ENCODE peak calls at places on chromosomes 2 and 18, in nine cellular contexts. V is PC-3; M is tibial artery; A is MM.1S; Y is K562; S is CD8-positive, alpha-beta memory T cell; X is stomach; G is esophagus squamous epithelium; C is trophoblast cell. U is an unnamed sample. For H3K36me3, the result is how much of the 10 kb centered on the place peaks cover.

GRCh38 chr2:204705243-204705971 is 160.1 kb downstream of the PARD3B start:
- DNase-seq in V (peak), M (no peak), A (no peak), Y (peak), S (no peak), X (no peak), G (no peak), C (no peak), U (no peak)

GRCh38 chr2:42935692-42936631 is 143.6 kb upstream of the HAAO start:
- DNase-seq in V (no peak), M (no peak), A (no peak), Y (no peak), S (no peak), X (no peak), G (no peak), C (peak), U (no peak)

GRCh38 chr2:25664531-25665307 is 8.7 kb downstream of the DTNB start:
- DNase-seq in V (peak), M (peak), A (peak), Y (peak), S (no peak), X (peak), G (no peak), C (peak), U (no peak)

GRCh38 chr18:39389800-39390379 is 1824.3 kb upstream of the CELF4 start:
- DNase-seq in V (no peak), M (no peak), A (no peak), Y (no peak), S (no peak), X (no peak), G (no peak), C (no peak), U (no peak)

GRCh38 chr2:186484062-186484735 is 1.9 kb upstream of the ZC3H15 start:
- DNase-seq in V (no peak), M (no peak), A (no peak), Y (no peak), S (no peak), X (no peak), G (no peak), C (no peak), U (peak)

GRCh38 chr18:25349926-25350560 is 1.9 kb downstream of the ZNF521 start:
- DNase-seq in V (no peak), M (peak), A (peak), Y (no peak), S (no peak), X (no peak), G (no peak), C (no peak), U (no peak)

GRCh38 chr2:12167525-12168317 is 421.3 kb downstream of the LPIN1 start:
- DNase-seq in V (no peak), M (no peak), A (no peak), Y (peak), S (no peak), X (no peak), G (no peak), C (no peak), U (no peak)

GRCh38 chr2:62654423-62654791 is 51.1 kb upstream of the EHBP1 start:
- DNase-seq in V (peak), M (no peak), A (no peak), Y (no peak), S (no peak), X (no peak), G (no peak), C (peak), U (no peak)

GRCh38 chr18:58785171-58785805 is 79.4 kb upstream of the ZNF532 start:
- DNase-seq in V (peak), M (peak), A (no peak), Y (no peak), S (no peak), X (peak), G (no peak), C (peak), U (no peak)

GRCh38 chr2:19330436-19330835 is 28.0 kb downstream of the OSR1 start:
- DNase-seq in V (no peak), M (no peak), A (no peak), Y (no peak), S (no peak), X (no peak), G (no peak), C (peak), U (no peak)

GRCh38 chr2:67304300-67304890 is 92.7 kb upstream of the ETAA1 start:
- DNase-seq in V (peak), M (no peak), A (no peak), Y (no peak), S (no peak), X (no peak), G (no peak), C (no peak), U (no peak)

GRCh38 chr2:238518828-238519186 is 92.1 kb downstream of the ASB1 start:
- DNase-seq in V (no peak), M (no peak), A (no peak), Y (no peak), S (no peak), X (no peak), G (no peak), C (no peak), U (no peak)

GRCh38 chr2:47249427-47249826 is 94.3 kb upstream of the STPG4 start:
- DNase-seq in V (peak), M (no peak), A (no peak), Y (no peak), S (no peak), X (no peak), G (no peak), C (no peak), U (no peak)

GRCh38 chr2:129880309-129880708 is 99.2 kb upstream of the RAB6C start:
- DNase-seq in V (no peak), M (no peak), A (no peak), Y (no peak), S (no peak), X (peak), G (no peak), C (no peak), U (no peak)

GRCh38 chr2:219002395-219003266 is 9.4 kb upstream of the CRYBA2 start:
- DNase-seq in V (peak), M (no peak), A (peak), Y (peak), S (peak), X (peak), G (no peak), C (peak), U (no peak)

GRCh38 chr18:35355140-35355618 is 11.0 kb upstream of the ZNF24 start:
- DNase-seq in V (peak), M (peak), A (peak), Y (peak), S (peak), X (peak), G (peak), C (peak), U (no peak)

GRCh38 chr18:33375829-33376228 is 64.7 kb downstream of the CCDC178 start:
- DNase-seq in V (no peak), M (no peak), A (no peak), Y (no peak), S (no peak), X (no peak), G (no peak), C (no peak), U (no peak)

GRCh38 chr2:70391988-70392387 is 90.1 kb upstream of the FAM136A start:
- DNase-seq in V (no peak), M (no peak), A (no peak), Y (no peak), S (no peak), X (no peak), G (no peak), C (peak), U (no peak)

GRCh38 chr2:48541696-48542389 is 11.9 kb downstream of the STON1 start:
- DNase-seq in V (no peak), M (no peak), A (no peak), Y (no peak), S (no peak), X (no peak), G (no peak), C (peak), U (no peak)

GRCh38 chr2:226427538-226428307 is 371.9 kb downstream of the IRS1 start:
- DNase-seq in V (peak), M (peak), A (no peak), Y (no peak), S (no peak), X (no peak), G (no peak), C (peak), U (no peak)

GRCh38 chr18:63206433-63207153 is 113.0 kb downstream of the BCL2 start:
- DNase-seq in V (no peak), M (no peak), A (no peak), Y (no peak), S (no peak), X (no peak), G (no peak), C (no peak), U (no peak)

GRCh38 chr18:76208632-76209308 is 286.3 kb downstream of the ZNF516 start:
- DNase-seq in V (no peak), M (no peak), A (peak), Y (no peak), S (no peak), X (no peak), G (no peak), C (no peak), U (no peak)

GRCh38 chr18:4242431-4243161 is 212.5 kb downstream of the DLGAP1 start:
- DNase-seq in V (no peak), M (no peak), A (no peak), Y (no peak), S (no peak), X (no peak), G (no peak), C (no peak), U (no peak)

GRCh38 chr2:167355796-167356195 is 467.5 kb downstream of the XIRP2 start:
- DNase-seq in V (peak), M (no peak), A (no peak), Y (no peak), S (no peak), X (no peak), G (no peak), C (no peak), U (no peak)

GRCh38 chr2:163641986-163642385 is 93.8 kb downstream of the FIGN start:
- DNase-seq in V (no peak), M (no peak), A (peak), Y (no peak), S (no peak), X (no peak), G (no peak), C (no peak), U (no peak)

GRCh38 chr2:196170202-196170680 is 1.1 kb downstream of the STK17B start:
- DNase-seq in V (peak), M (peak), A (peak), Y (peak), S (peak), X (peak), G (no peak), C (peak), U (no peak)

GRCh38 chr18:74694436-74694835 is 96.8 kb downstream of the ZNF407 start:
- DNase-seq in V (no peak), M (no peak), A (no peak), Y (no peak), S (no peak), X (no peak), G (no peak), C (no peak), U (no peak)

GRCh38 chr2:221726894-221727513 is 154.9 kb upstream of the EPHA4 start:
- DNase-seq in V (no peak), M (no peak), A (no peak), Y (no peak), S (no peak), X (no peak), G (no peak), C (no peak), U (no peak)

GRCh38 chr2:30867385-30867784 is 60.1 kb upstream of the CAPN13 start:
- DNase-seq in V (no peak), M (no peak), A (no peak), Y (no peak), S (no peak), X (no peak), G (no peak), C (no peak), U (no peak)

GRCh38 chr2:45432406-45432805 is 178.7 kb downstream of the SRBD1 start:
- DNase-seq in V (peak), M (no peak), A (no peak), Y (no peak), S (no peak), X (no peak), G (no peak), C (no peak), U (no peak)

GRCh38 chr2:1236596-1236995 is 176.7 kb upstream of the TPO start:
- DNase-seq in V (no peak), M (no peak), A (no peak), Y (no peak), S (no peak), X (no peak), G (no peak), C (no peak), U (no peak)

GRCh38 chr18:79524181-79525078 is 128.7 kb downstream of the NFATC1 start:
- DNase-seq in V (no peak), M (peak), A (no peak), Y (no peak), S (peak), X (no peak), G (no peak), C (no peak), U (peak)

GRCh38 chr2:218709906-218710305 is 729 bp upstream of the TTLL4 start:
- DNase-seq in V (no peak), M (no peak), A (no peak), Y (no peak), S (no peak), X (no peak), G (no peak), C (no peak), U (no peak)

GRCh38 chr2:224401641-224402342 is at the start of gene FAM124B:
- DNase-seq in V (no peak), M (peak), A (no peak), Y (peak), S (no peak), X (peak), G (no peak), C (peak), U (no peak)

GRCh38 chr2:7116516-7116915 is 199.3 kb downstream of the RNF144A start:
- DNase-seq in V (no peak), M (no peak), A (no peak), Y (no peak), S (no peak), X (no peak), G (no peak), C (no peak), U (no peak)

GRCh38 chr2:66897676-66898280 is 462.9 kb downstream of the MEIS1 start:
- DNase-seq in V (no peak), M (no peak), A (no peak), Y (no peak), S (no peak), X (no peak), G (no peak), C (no peak), U (no peak)

GRCh38 chr18:45408218-45408617 is 207.1 kb upstream of the SLC14A2 start:
- DNase-seq in V (no peak), M (no peak), A (no peak), Y (no peak), S (no peak), X (no peak), G (no peak), C (no peak), U (no peak)

GRCh38 chr2:159226059-159226461 is 60.4 kb downstream of the WDSUB1 start:
- DNase-seq in V (peak), M (no peak), A (peak), Y (peak), S (no peak), X (peak), G (no peak), C (peak), U (no peak)

GRCh38 chr18:57439985-57440330 is 4.8 kb downstream of the ONECUT2 start:
- DNase-seq in V (no peak), M (no peak), A (no peak), Y (no peak), S (no peak), X (no peak), G (no peak), C (no peak), U (no peak)

DNA sequence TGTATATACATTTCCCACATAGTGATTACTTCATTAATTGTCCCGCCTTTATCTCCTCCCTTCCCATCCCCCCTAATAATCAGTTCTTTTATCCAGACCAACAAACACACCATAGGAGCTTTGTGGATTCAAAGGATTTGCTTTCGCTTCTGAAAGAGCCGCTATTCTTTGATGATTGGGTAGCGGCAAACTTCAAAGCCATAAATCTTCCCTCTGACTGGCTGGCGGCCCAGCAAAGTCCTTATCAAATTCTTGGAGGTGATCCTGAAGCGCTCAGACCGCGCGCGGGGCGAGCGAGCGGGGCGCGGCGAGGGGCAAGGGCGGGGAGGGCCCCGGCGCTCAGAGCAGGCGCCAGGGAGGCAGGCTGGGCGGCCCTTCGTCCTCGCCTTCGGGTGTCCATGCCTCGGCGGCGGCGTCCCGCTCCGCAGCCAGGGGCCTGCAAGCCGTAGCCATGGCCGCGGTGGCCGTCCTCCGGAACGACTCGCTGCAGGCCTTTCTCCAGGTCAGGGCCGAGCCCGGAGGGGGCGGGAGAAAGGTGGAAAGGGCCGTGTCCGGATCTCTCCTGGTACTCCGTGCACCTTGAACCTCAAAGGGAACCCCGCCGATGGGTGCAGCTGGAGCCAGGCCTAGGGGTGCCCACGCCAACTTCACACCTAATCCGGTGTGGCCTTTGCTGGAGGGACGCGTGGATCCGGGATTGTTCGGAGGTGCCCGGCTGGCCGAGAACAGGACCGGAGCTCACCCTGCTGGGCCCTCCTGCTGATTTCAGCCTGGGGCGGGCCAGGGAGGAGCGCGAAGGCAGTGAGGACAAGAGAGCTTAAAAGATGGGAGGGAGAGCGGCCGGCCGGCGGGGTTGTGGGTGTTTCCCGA is at the start of gene SP5:
- DNase-seq in V (peak), M (peak), A (peak), Y (peak), S (no peak), X (peak), G (no peak), C (peak), U (peak)
- H3K4me3 ChIP-seq in V (peak), M (peak), A (peak), Y (peak), S (peak), X (peak), G (peak), C (no peak), U (peak)

DNA sequence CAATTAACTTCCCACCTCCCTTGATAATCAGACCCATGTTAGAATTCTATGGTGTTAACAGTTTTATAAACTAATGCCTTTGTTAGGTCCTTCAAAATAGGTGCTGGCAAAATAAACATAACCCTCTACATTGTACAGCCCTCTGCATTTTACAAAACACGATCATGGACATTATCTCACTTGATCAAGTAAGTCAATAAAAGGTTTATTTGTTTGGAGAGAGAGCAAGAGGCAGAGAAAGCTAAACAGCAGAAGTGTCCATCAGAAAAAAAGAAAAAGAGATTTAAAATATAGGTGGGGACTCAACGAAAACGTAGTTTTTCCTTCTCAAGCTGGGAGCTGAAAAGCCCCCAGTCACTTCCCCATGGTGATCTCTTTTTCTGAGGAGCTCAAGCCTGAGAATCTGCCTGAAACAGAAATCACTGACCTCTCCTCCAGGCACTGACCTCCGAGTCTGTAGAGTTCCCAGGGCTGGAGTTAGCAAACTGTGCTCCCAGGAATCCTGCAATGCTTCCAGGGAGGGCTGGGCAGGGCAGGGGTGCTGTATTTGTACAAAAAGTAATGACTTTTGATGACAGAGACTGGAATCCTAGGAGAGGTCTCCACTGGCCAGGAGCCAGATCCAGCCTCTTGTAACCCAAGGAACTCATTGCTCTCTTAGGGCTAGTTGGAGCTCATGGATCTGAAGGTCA is 137.8 kb upstream of the KLHL29 start:
- DNase-seq in V (no peak), M (no peak), A (no peak), Y (no peak), S (no peak), X (no peak), G (no peak), C (no peak), U (no peak)
- H3K36me3 ChIP-seq in V (under half), M (under half), A (under half), Y (under half), S (under half), X (under half), G (under half), C (under half), U (under half)

GRCh38 chr2:241812730-241813079 is 3.7 kb downstream of the NEU4 start:
- DNase-seq in V (no peak), M (no peak), A (no peak), Y (no peak), S (no peak), X (no peak), G (no peak), C (no peak), U (no peak)
- H3K4me3 ChIP-seq in V (no peak), M (no peak), A (no peak), Y (no peak), S (no peak), X (no peak), G (no peak), C (no peak), U (no peak)

GRCh38 chr2:39858681-39859080 is 79.6 kb upstream of the THUMPD2 start:
- DNase-seq in V (no peak), M (no peak), A (no peak), Y (no peak), S (no peak), X (no peak), G (no peak), C (no peak), U (no peak)
- H3K36me3 ChIP-seq in V (under half), M (under half), A (under half), Y (under half), S (under half), X (under half), G (under half), C (under half), U (under half)

GRCh38 chr2:9596621-9597311 is 34.0 kb downstream of the YWHAQ start:
- DNase-seq in V (no peak), M (no peak), A (no peak), Y (no peak), S (no peak), X (no peak), G (no peak), C (no peak), U (peak)

GRCh38 chr2:9601397-9601796 is 29.4 kb downstream of the YWHAQ start:
- DNase-seq in V (no peak), M (no peak), A (no peak), Y (no peak), S (no peak), X (no peak), G (no peak), C (no peak), U (no peak)

GRCh38 chr2:9599430-9599829 is 31.4 kb downstream of the YWHAQ start:
- DNase-seq in V (no peak), M (no peak), A (no peak), Y (no peak), S (no peak), X (no peak), G (no peak), C (no peak), U (no peak)

DNA sequence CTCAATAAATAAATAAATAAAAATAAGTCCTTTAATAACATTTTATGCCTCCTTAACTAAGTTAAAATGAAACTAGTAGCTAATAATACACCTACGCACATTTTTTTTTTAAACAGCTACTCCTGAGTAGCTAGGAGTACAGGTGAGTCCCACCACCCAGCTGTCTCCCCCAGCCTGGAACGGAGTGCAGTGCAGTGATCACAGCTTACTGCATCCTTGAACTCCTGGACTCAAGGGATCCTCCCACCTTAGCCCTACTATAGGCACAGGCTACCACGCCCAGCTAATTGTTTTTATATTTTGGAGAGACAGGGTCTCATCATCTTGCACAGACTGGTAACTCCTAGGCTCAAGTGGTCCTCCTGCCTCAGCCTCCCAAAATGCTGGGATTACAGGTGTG is 28.4 kb downstream of the YWHAQ start:
- DNase-seq in V (no peak), M (no peak), A (no peak), Y (no peak), S (no peak), X (no peak), G (no peak), C (no peak), U (no peak)
- H3K4me3 ChIP-seq in V (no peak), M (no peak), A (no peak), Y (no peak), S (no peak), X (no peak), G (no peak), C (no peak), U (no peak)

GRCh38 chr2:173370198-173370597 is 15.5 kb downstream of the CDCA7 start:
- DNase-seq in V (no peak), M (no peak), A (no peak), Y (no peak), S (no peak), X (no peak), G (no peak), C (no peak), U (no peak)
- H3K36me3 ChIP-seq in V (under half), M (under half), A (under half), Y (half or more), S (under half), X (under half), G (under half), C (under half), U (under half)

U was measured in GM06990.